ENCODE peak calls at places on chromosomes 6 and 20, in seven cellular contexts. One of them, this sample, is unnamed.
A peak's percentile ranks its signal among the peaks of the same experiment; 100 is the strongest.

GRCh38 chr6:14510038-14510437 is 392.5 kb downstream of the CD83 start:
- DNase-seq in left lung: no peak
- DNase-seq in hepatocyte: no peak
- DNase-seq in esophagus squamous epithelium: no peak
- DNase-seq in psoas muscle: no peak
- DNase-seq in testis: no peak
- DNase-seq in tibial artery: no peak
- DNase-seq in this sample: no peak

GRCh38 chr6:56649053-56649769 is 6.5 kb upstream of the DST start:
- DNase-seq in left lung: no peak
- DNase-seq in hepatocyte: peak; percentile 27
- DNase-seq in esophagus squamous epithelium: no peak
- DNase-seq in psoas muscle: no peak
- DNase-seq in testis: no peak
- DNase-seq in tibial artery: no peak
- DNase-seq in this sample: no peak

GRCh38 chr6:137625808-137626207 is 131.6 kb upstream of the OLIG3 start:
- DNase-seq in left lung: no peak
- DNase-seq in hepatocyte: no peak
- DNase-seq in esophagus squamous epithelium: no peak
- DNase-seq in psoas muscle: no peak
- DNase-seq in testis: no peak
- DNase-seq in tibial artery: no peak
- DNase-seq in this sample: no peak

GRCh38 chr20:49496043-49496442 is 13.6 kb upstream of the KCNB1 start:
- DNase-seq in left lung: no peak
- DNase-seq in hepatocyte: no peak
- DNase-seq in esophagus squamous epithelium: no peak
- DNase-seq in psoas muscle: no peak
- DNase-seq in testis: no peak
- DNase-seq in tibial artery: no peak
- DNase-seq in this sample: no peak

GRCh38 chr6:104095661-104096416 is 763.9 kb downstream of the HACE1 start:
- DNase-seq in left lung: no peak
- DNase-seq in hepatocyte: no peak
- DNase-seq in esophagus squamous epithelium: no peak
- DNase-seq in psoas muscle: no peak
- DNase-seq in testis: no peak
- DNase-seq in tibial artery: no peak
- DNase-seq in this sample: no peak

GRCh38 chr6:16681260-16681873 is 79.9 kb downstream of the ATXN1 start:
- DNase-seq in left lung: no peak
- DNase-seq in hepatocyte: peak; percentile 54
- DNase-seq in esophagus squamous epithelium: no peak
- DNase-seq in psoas muscle: peak; percentile 79
- DNase-seq in testis: no peak
- DNase-seq in tibial artery: no peak
- DNase-seq in this sample: no peak

GRCh38 chr20:4613184-4613583 is 108.5 kb upstream of the PRND start:
- DNase-seq in left lung: no peak
- DNase-seq in hepatocyte: no peak
- DNase-seq in esophagus squamous epithelium: no peak
- DNase-seq in psoas muscle: no peak
- DNase-seq in testis: no peak
- DNase-seq in tibial artery: no peak
- DNase-seq in this sample: no peak

GRCh38 chr6:150881911-150882481 is 16.5 kb downstream of the MTHFD1L start:
- DNase-seq in left lung: no peak
- DNase-seq in hepatocyte: peak; percentile 71
- DNase-seq in esophagus squamous epithelium: no peak
- DNase-seq in psoas muscle: no peak
- DNase-seq in testis: peak; percentile 84
- DNase-seq in tibial artery: peak; percentile 57
- DNase-seq in this sample: no peak

GRCh38 chr6:34888874-34889555 is at the start of gene ANKS1A:
- DNase-seq in left lung: peak; percentile 97
- DNase-seq in hepatocyte: peak; percentile 94
- DNase-seq in esophagus squamous epithelium: peak; percentile 8
- DNase-seq in psoas muscle: peak; percentile 90
- DNase-seq in testis: peak; percentile 94
- DNase-seq in tibial artery: peak; percentile 67
- DNase-seq in this sample: peak; percentile 91

GRCh38 chr6:84220809-84221409 is 6.5 kb downstream of the CEP162 start:
- DNase-seq in left lung: no peak
- DNase-seq in hepatocyte: peak; percentile 27
- DNase-seq in esophagus squamous epithelium: no peak
- DNase-seq in psoas muscle: no peak
- DNase-seq in testis: no peak
- DNase-seq in tibial artery: no peak
- DNase-seq in this sample: no peak

GRCh38 chr6:92121228-92121627 is 1298.1 kb downstream of the EPHA7 start:
- DNase-seq in left lung: no peak
- DNase-seq in hepatocyte: no peak
- DNase-seq in esophagus squamous epithelium: no peak
- DNase-seq in psoas muscle: no peak
- DNase-seq in testis: no peak
- DNase-seq in tibial artery: no peak
- DNase-seq in this sample: no peak

GRCh38 chr6:82363368-82364086 is at the start of gene TPBG:
- DNase-seq in left lung: peak; percentile 83
- DNase-seq in hepatocyte: peak; percentile 79
- DNase-seq in esophagus squamous epithelium: no peak
- DNase-seq in psoas muscle: peak; percentile 63
- DNase-seq in testis: peak; percentile 66
- DNase-seq in tibial artery: peak; percentile 46
- DNase-seq in this sample: no peak

GRCh38 chr20:61562897-61563504 is 310.9 kb downstream of the CDH4 start:
- DNase-seq in left lung: no peak
- DNase-seq in hepatocyte: no peak
- DNase-seq in esophagus squamous epithelium: no peak
- DNase-seq in psoas muscle: no peak
- DNase-seq in testis: no peak
- DNase-seq in tibial artery: no peak
- DNase-seq in this sample: no peak

GRCh38 chr20:61561111-61561830 is 309.2 kb downstream of the CDH4 start:
- DNase-seq in left lung: no peak
- DNase-seq in hepatocyte: no peak
- DNase-seq in esophagus squamous epithelium: no peak
- DNase-seq in psoas muscle: no peak
- DNase-seq in testis: no peak
- DNase-seq in tibial artery: no peak
- DNase-seq in this sample: no peak

GRCh38 chr20:61559706-61560315 is 307.8 kb downstream of the CDH4 start:
- DNase-seq in left lung: no peak
- DNase-seq in hepatocyte: no peak
- DNase-seq in esophagus squamous epithelium: no peak
- DNase-seq in psoas muscle: no peak
- DNase-seq in testis: no peak
- DNase-seq in tibial artery: no peak
- DNase-seq in this sample: no peak

GRCh38 chr20:61558726-61559125 is 306.7 kb downstream of the CDH4 start:
- DNase-seq in left lung: no peak
- DNase-seq in hepatocyte: no peak
- DNase-seq in esophagus squamous epithelium: no peak
- DNase-seq in psoas muscle: no peak
- DNase-seq in testis: no peak
- DNase-seq in tibial artery: no peak
- DNase-seq in this sample: no peak

DNA sequence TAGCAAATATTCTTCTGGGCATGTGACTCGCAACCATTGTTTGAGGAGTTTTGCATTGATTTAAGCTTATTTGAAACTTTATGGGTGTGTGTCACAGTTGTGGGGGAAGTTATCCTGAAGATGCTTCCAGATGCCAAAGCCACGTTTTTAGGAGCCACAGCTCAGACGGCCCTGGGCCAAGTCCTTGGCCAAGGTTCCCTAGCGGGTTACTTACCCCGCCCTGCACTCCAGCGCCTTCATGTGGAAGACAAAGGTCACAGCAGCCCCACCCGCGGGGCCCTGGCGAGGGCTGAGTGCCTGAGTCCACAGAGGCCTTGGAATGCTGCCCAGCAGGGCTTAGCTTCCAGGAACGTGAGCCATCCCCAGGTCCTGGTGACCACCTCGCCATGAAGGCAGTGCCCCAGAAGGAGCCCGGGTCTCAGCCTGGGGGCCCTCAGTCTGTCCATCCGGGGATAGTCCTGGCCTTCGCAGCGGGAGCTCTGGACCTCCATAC is 308.3 kb downstream of the CDH4 start:
- DNase-seq in left lung: no peak
- DNase-seq in hepatocyte: peak; percentile 68
- DNase-seq in esophagus squamous epithelium: no peak
- DNase-seq in psoas muscle: no peak
- DNase-seq in testis: no peak
- DNase-seq in tibial artery: no peak
- DNase-seq in this sample: no peak
- TF ChIP-seq CTCF in left lung: no peak
- TF ChIP-seq CTCF in hepatocyte: peak; percentile 15
- TF ChIP-seq CTCF in esophagus squamous epithelium: no peak
- TF ChIP-seq CTCF in psoas muscle: no peak
- TF ChIP-seq CTCF in testis: no peak
- TF ChIP-seq CTCF in tibial artery: no peak
- TF ChIP-seq CTCF in this sample: no peak

DNA sequence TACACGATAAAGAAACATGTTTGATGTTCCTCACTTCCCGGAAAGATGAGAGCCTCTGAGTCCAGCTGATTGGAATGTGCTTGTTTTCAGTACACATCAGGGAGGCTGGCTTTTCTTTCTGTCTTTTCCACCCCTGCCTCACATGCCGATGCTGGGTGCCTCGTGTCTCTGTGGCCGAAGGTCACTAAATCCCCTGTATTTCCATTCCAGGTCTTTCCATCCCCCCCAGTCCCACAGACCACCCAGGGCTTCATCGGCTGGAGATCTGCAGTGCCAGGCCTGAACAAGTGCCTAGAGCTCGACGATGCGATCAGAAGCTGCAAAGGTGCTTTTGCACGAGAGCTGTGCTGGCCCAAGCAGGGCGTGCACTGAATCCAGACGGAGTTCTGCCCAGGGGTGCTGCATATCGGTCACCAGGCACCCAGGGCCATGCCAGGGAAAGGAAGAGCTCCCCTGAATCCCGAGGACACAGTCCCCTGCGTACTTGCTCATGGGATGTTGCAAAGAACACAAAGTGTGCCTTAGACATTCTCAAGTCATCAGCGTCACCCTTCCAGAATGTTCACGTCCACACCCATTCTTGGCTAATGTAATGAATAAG is 67.9 kb downstream of the ANKRD60 start:
- DNase-seq in left lung: no peak
- DNase-seq in hepatocyte: no peak
- DNase-seq in esophagus squamous epithelium: no peak
- DNase-seq in psoas muscle: no peak
- DNase-seq in testis: no peak
- DNase-seq in tibial artery: no peak
- DNase-seq in this sample: no peak
- H3K27ac ChIP-seq in left lung: no peak overlapping the region
- H3K27ac ChIP-seq in hepatocyte: no peak overlapping the region
- H3K27ac ChIP-seq in esophagus squamous epithelium: peak overlapping the region; percentile 39
- H3K27ac ChIP-seq in psoas muscle: no peak overlapping the region
- H3K27ac ChIP-seq in testis: no peak overlapping the region
- H3K27ac ChIP-seq in tibial artery: no peak overlapping the region
- H3K27ac ChIP-seq in this sample: no peak overlapping the region

DNA sequence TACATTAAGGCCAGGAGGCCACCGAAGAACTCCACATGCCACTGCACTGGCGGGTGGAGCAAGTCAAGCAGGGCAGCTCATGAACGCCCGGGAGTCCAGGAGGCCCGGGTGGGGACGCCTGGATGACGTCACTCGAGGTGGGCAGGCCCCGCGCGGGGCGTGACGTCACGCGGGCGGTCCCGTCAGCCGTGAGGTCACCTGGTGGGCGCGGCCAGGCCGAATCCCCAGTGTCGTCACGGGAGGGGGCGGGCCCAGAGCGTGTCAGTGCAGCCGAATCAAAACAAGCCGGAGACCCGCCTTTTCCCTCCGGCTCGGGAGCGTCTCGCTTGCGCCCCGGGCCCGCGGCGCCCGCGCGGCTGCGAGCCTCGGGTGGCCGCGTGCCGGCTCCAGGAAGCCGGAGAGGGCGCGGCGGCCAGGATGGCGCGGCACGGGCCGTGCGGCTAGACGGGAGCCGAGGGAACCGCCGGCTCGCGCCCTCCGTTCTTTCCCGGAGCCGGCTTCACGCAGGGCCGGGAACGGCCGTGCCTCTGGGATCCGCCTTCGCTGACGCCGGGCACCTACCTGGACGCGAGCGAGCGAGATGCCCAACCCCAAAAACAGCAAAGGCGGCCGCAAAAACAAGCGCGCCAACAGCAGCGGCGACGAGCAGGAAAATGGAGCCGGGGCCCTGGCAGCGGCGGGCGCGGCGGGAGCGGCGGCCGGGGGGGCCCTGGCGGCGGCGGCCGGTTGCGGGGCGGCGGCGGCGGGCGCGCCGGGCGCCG is at the start of gene HECA:
- DNase-seq in left lung: peak; percentile 98
- DNase-seq in hepatocyte: peak; percentile 98
- DNase-seq in esophagus squamous epithelium: peak; percentile 79
- DNase-seq in psoas muscle: peak; percentile 98
- DNase-seq in testis: peak; percentile 99
- DNase-seq in tibial artery: peak; percentile 97
- DNase-seq in this sample: peak; percentile 99
- TF ChIP-seq CTCF in left lung: no peak
- TF ChIP-seq CTCF in hepatocyte: no peak
- TF ChIP-seq CTCF in esophagus squamous epithelium: no peak
- TF ChIP-seq CTCF in psoas muscle: no peak
- TF ChIP-seq CTCF in testis: no peak
- TF ChIP-seq CTCF in tibial artery: no peak
- TF ChIP-seq CTCF in this sample: no peak

GRCh38 chr6:6784514-6785162 is 196.1 kb downstream of the LY86 start:
- DNase-seq in left lung: no peak
- DNase-seq in hepatocyte: no peak
- DNase-seq in esophagus squamous epithelium: no peak
- DNase-seq in psoas muscle: no peak
- DNase-seq in testis: no peak
- DNase-seq in tibial artery: no peak
- DNase-seq in this sample: no peak

GRCh38 chr6:6781877-6782236 is 193.3 kb downstream of the LY86 start:
- DNase-seq in left lung: no peak
- DNase-seq in hepatocyte: no peak
- DNase-seq in esophagus squamous epithelium: no peak
- DNase-seq in psoas muscle: no peak
- DNase-seq in testis: no peak
- DNase-seq in tibial artery: no peak
- DNase-seq in this sample: no peak

GRCh38 chr6:6783736-6784135 is 195.2 kb downstream of the LY86 start:
- DNase-seq in left lung: no peak
- DNase-seq in hepatocyte: no peak
- DNase-seq in esophagus squamous epithelium: no peak
- DNase-seq in psoas muscle: no peak
- DNase-seq in testis: no peak
- DNase-seq in tibial artery: no peak
- DNase-seq in this sample: no peak

GRCh38 chr6:6781172-6781876 is 192.8 kb downstream of the LY86 start:
- DNase-seq in left lung: no peak
- DNase-seq in hepatocyte: peak; percentile 62
- DNase-seq in esophagus squamous epithelium: no peak
- DNase-seq in psoas muscle: peak; percentile 71
- DNase-seq in testis: peak; percentile 68
- DNase-seq in tibial artery: peak; percentile 51
- DNase-seq in this sample: no peak

DNA sequence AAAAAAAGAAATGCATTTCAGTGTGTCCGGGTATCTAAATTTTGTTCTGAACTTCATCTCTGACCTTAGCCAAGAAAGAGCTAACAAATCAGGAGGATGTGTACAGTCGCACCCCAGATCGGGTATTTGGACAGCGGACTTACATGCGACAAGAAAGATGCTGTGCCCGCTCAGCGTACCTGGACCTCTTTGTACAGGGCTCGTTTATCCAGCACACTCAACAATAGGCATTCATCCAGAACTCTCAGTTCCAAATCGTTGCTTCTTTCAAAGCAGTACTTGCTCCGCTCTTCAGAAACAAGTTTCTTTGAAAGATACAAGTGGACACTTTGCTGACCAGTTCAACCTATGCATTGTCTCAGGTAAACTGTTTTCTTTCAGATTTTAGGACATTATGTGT is 191.7 kb downstream of the LY86 start:
- DNase-seq in left lung: no peak
- DNase-seq in hepatocyte: no peak
- DNase-seq in esophagus squamous epithelium: no peak
- DNase-seq in psoas muscle: no peak
- DNase-seq in testis: no peak
- DNase-seq in tibial artery: no peak
- DNase-seq in this sample: no peak
- H3K27ac ChIP-seq in left lung: no peak overlapping the region
- H3K27ac ChIP-seq in hepatocyte: no peak overlapping the region
- H3K27ac ChIP-seq in esophagus squamous epithelium: no peak overlapping the region
- H3K27ac ChIP-seq in psoas muscle: no peak overlapping the region
- H3K27ac ChIP-seq in testis: no peak overlapping the region
- H3K27ac ChIP-seq in tibial artery: no peak overlapping the region
- H3K27ac ChIP-seq in this sample: no peak overlapping the region